ENCODE peak calls at places on chromosomes 7 and 10, in six cellular contexts. L, A, P, M, I and X are unnamed samples.

GRCh38 chr10:61835069-61835908 is 66.2 kb upstream of the ARID5B start:
- DNase-seq in L (peak), A (no peak), P (peak), M (peak), I (peak), X (no peak)

GRCh38 chr7:105521027-105521730 is 892 bp downstream of the PUS7 start:
- DNase-seq in L (peak), A (peak), P (peak), M (peak), I (peak), X (peak)

GRCh38 chr7:148686312-148686937 is 12.3 kb upstream of the CUL1 start:
- DNase-seq in L (no peak), A (no peak), P (no peak), M (no peak), I (no peak), X (no peak)

GRCh38 chr10:101415884-101416283 is 61.9 kb downstream of the BTRC start:
- DNase-seq in L (no peak), A (no peak), P (no peak), M (no peak), I (no peak), X (no peak)

GRCh38 chr10:97319671-97320479 is 804 bp downstream of the FRAT1 start:
- DNase-seq in L (peak), A (peak), P (no peak), M (peak), I (no peak), X (peak)

GRCh38 chr10:70930251-70931000 is 42.1 kb upstream of the PCBD1 start:
- DNase-seq in L (no peak), A (peak), P (no peak), M (no peak), I (no peak), X (no peak)

GRCh38 chr10:48478469-48478868 is 126.4 kb downstream of the ARHGAP22 start:
- DNase-seq in L (no peak), A (no peak), P (no peak), M (no peak), I (no peak), X (no peak)

GRCh38 chr10:129953541-129954031 is 10.5 kb downstream of the EBF3 start:
- DNase-seq in L (no peak), A (no peak), P (no peak), M (no peak), I (no peak), X (no peak)

GRCh38 chr10:75959912-75960311 is 528.5 kb downstream of the LRMDA start:
- DNase-seq in L (no peak), A (no peak), P (no peak), M (no peak), I (no peak), X (no peak)

GRCh38 chr10:373516-374309 is 238.5 kb downstream of the ZMYND11 start:
- DNase-seq in L (peak), A (no peak), P (no peak), M (peak), I (peak), X (peak)

GRCh38 chr7:129664029-129665012 is 52.8 kb downstream of the NRF1 start:
- DNase-seq in L (peak), A (no peak), P (no peak), M (peak), I (peak), X (peak)

GRCh38 chr7:129969881-129970446 is 17.2 kb upstream of the UBE2H start:
- DNase-seq in L (peak), A (no peak), P (peak), M (peak), I (peak), X (peak)

GRCh38 chr10:131095109-131095580 is 216.4 kb downstream of the TCERG1L start:
- DNase-seq in L (no peak), A (no peak), P (no peak), M (no peak), I (no peak), X (no peak)

GRCh38 chr7:156759143-156759542 is 118.6 kb downstream of the RNF32 start:
- DNase-seq in L (no peak), A (no peak), P (no peak), M (no peak), I (no peak), X (no peak)